ENCODE peak calls at places on chromosomes 1 and 21, in nine cellular contexts. Q, X, V, W, O, B, L, T and K are unnamed samples.

GRCh38 chr1:17922833-17923232 is 167.7 kb downstream of the ACTL8 start:
- DNase-seq in Q (peak; percentile 12), X (no peak), V (peak; percentile 57), W (peak; percentile 22), O (no peak), B (no peak), L (peak; percentile 80), T (no peak), K (no peak)

GRCh38 chr1:207309775-207310273 is 11.7 kb upstream of the CD55 start:
- DNase-seq in Q (peak; percentile 70), X (no peak), V (no peak), W (no peak), O (no peak), B (no peak), L (peak; percentile 70), T (no peak), K (no peak)

GRCh38 chr1:106700151-106700550 is 356.3 kb upstream of the PRMT6 start:
- DNase-seq in Q (peak; percentile 16), X (no peak), V (no peak), W (no peak), O (no peak), B (no peak), L (no peak), T (no peak), K (no peak)

GRCh38 chr1:40059292-40059959 is 18.9 kb downstream of the CAP1 start:
- DNase-seq in Q (peak; percentile 70), X (no peak), V (no peak), W (no peak), O (peak; percentile 54), B (no peak), L (peak; percentile 81), T (no peak), K (no peak)

GRCh38 chr1:75053207-75053606 is 81.0 kb upstream of the LHX8 start:
- DNase-seq in Q (no peak), X (no peak), V (no peak), W (no peak), O (no peak), B (no peak), L (peak; percentile 75), T (no peak), K (no peak)

GRCh38 chr1:70487910-70488665 is 77.0 kb downstream of the CTH start:
- DNase-seq in Q (peak; percentile 34), X (no peak), V (peak; percentile 50), W (peak; percentile 21), O (peak; percentile 6), B (no peak), L (peak; percentile 85), T (no peak), K (no peak)

GRCh38 chr1:68010094-68010493 is 40.3 kb downstream of the DIRAS3 start:
- DNase-seq in Q (peak; percentile 47), X (no peak), V (no peak), W (no peak), O (no peak), B (no peak), L (peak; percentile 63), T (no peak), K (no peak)

GRCh38 chr1:180267761-180268555 is 37.9 kb downstream of the LHX4 start:
- DNase-seq in Q (no peak), X (peak; percentile 26), V (no peak), W (no peak), O (no peak), B (no peak), L (no peak), T (no peak), K (no peak)

GRCh38 chr1:34460193-34460592 is 283.5 kb downstream of the C1orf94 start:
- DNase-seq in Q (no peak), X (no peak), V (peak; percentile 32), W (peak; percentile 53), O (peak; percentile 14), B (peak; percentile 51), L (peak; percentile 83), T (no peak), K (no peak)

GRCh38 chr1:156741613-156741983 is 710 bp upstream of the MRPL24 start:
- DNase-seq in Q (no peak), X (no peak), V (no peak), W (no peak), O (no peak), B (no peak), L (no peak), T (no peak), K (no peak)

GRCh38 chr1:66364578-66365391 is 169.2 kb upstream of the SGIP1 start:
- DNase-seq in Q (peak; percentile 75), X (no peak), V (no peak), W (no peak), O (no peak), B (no peak), L (no peak), T (no peak), K (no peak)

GRCh38 chr1:39348278-39348677 is 143.2 kb upstream of the BMP8A start:
- DNase-seq in Q (no peak), X (no peak), V (no peak), W (no peak), O (no peak), B (no peak), L (no peak), T (no peak), K (no peak)

GRCh38 chr21:15283138-15283537 is 218.3 kb upstream of the NRIP1 start:
- DNase-seq in Q (no peak), X (no peak), V (no peak), W (no peak), O (no peak), B (no peak), L (no peak), T (no peak), K (no peak)

GRCh38 chr1:37765937-37766664 is 1.2 kb upstream of the EPHA10 start:
- DNase-seq in Q (no peak), X (no peak), V (no peak), W (no peak), O (no peak), B (no peak), L (peak; percentile 77), T (no peak), K (no peak)

GRCh38 chr1:42784946-42785693 is at the start of gene TMEM269:
- DNase-seq in Q (no peak), X (peak; percentile 64), V (no peak), W (no peak), O (peak; percentile 39), B (peak; percentile 51), L (no peak), T (no peak), K (no peak)

DNA sequence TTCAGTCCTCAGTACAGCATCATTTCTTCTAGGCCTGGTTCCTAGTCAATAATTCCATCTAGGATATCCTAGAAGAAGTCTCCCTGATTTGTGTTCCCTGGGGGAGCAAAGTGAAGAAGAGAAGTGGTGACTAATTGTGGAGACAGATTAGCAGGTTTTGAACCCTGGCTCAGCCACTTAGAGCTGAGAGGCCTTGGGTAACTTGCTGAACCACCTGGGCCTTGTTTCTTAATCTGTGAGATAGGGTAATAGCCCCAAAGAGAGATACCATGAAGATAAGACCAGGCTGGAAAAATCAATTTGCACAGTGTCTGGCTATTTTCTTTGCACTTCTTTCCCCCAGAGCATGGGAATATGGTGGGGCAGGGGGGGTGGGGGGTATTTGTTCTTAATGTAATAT is 9.4 kb upstream of the CFAP45 start:
- DNase-seq in Q (no peak), X (peak; percentile 8), V (no peak), W (no peak), O (no peak), B (no peak), L (no peak), T (no peak), K (no peak)
- H3K27ac ChIP-seq in Q (no peak overlapping the region), X (no peak overlapping the region), V (no peak overlapping the region), W (peak overlapping the region; percentile 83), O (peak overlapping the region; percentile 90), B (peak overlapping the region; percentile 42), L (no peak overlapping the region), T (no peak overlapping the region), K (peak overlapping the region; percentile 9)

DNA sequence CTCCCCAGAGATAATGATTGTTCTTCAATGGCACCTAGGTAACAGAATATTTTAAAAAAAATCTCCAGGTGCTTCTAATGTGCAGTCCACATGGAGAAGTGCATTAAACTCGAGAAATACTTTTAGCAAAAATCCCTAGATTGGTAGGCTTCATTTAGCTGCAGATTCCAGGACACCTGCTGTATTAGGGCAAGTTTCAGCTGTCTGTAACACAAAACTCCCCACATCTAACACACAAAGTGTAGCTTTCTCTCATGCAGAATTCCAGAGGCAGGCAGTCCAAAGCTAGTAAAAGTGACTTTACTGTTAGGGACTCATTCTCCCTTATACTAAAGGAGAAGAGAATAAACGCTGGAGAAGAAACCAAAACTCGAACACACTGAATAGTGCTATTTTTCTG is 1414.3 kb upstream of the B3GALT2 start:
- DNase-seq in Q (no peak), X (no peak), V (no peak), W (no peak), O (no peak), B (no peak), L (no peak), T (no peak), K (no peak)
- H3K4me3 ChIP-seq in Q (no peak overlapping the region), X (no peak overlapping the region), V (no peak overlapping the region), W (no peak overlapping the region), O (no peak overlapping the region), B (no peak overlapping the region), L (no peak overlapping the region), T (no peak overlapping the region), K (no peak overlapping the region)

DNA sequence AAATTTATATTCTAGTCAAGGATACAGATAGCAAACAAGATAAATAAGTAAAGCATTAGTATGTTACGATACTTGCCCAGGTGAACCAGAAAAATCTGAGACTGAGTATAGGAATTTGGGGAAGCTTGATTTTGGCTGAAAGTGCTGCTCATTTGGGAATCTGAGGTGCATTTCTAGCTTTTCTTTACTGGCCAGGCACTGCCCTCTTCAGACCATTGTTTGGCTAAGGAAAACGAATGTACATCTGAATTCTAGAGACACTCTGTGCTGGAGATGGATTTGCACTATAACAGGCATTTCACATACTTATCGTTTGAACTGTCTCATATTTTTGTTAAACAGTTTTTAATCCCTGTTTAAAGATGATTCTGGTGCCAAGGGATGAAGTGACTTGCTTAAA is 23.4 kb downstream of the ARID1A start:
- DNase-seq in Q (no peak), X (no peak), V (no peak), W (no peak), O (no peak), B (no peak), L (no peak), T (no peak), K (no peak)
- H3K4me1 ChIP-seq in Q (peaks cover 19% of the 10 kb centered on the region), X (peaks cover 99% of the 10 kb centered on the region), V (peaks cover 14% of the 10 kb centered on the region), W (peaks cover 49% of the 10 kb centered on the region), O (peaks cover 92% of the 10 kb centered on the region), B (peaks cover 97% of the 10 kb centered on the region), L (peaks cover 37% of the 10 kb centered on the region), T (peaks cover 100% of the 10 kb centered on the region), K (peaks cover 99% of the 10 kb centered on the region)

DNA sequence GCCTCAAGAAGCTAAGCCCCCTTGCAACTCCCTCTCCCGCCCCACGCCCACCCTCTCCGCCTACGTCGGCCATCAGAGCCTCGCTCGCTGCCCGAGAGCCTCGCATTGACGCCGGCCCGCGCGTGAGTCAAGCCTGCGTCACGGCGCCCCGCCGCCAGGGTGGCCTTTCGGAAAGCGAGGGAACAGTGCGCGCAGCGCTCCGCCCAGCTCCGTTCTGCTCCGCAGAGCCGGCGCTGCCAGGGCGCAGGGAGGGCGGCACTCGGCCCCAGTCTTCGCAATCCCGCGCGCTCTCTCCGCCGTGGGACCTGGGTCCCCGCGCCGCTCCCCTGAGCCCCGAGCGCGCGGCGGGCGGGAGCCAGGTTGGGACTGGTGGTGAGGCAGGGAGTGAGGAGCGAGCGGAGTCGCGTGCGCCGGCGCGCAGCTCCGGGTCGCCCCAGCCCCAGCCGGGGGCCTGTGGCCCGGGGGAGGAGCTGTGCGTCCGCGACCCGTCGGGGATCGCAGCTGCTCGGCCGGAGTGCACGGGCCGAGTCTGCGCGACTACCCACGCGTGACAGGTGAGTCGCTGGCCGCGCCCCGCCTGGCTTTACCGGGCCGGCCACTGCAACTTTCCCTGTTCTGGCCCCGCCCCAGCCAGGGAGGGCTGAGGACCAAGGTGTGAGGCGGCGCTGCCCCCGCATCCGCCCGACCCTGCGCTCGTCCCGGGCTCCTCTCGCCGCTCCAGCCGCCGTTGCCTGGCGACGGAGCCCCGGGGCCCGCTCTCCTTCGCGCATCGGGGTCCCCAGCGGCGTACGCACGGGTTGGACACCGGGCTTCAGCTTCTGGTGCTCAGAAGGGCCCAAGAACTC is at the start of gene SLC6A17:
- DNase-seq in Q (peak; percentile 68), X (peak; percentile 45), V (peak; percentile 45), W (no peak), O (no peak), B (no peak), L (no peak), T (no peak), K (no peak)
- H3K27ac ChIP-seq in Q (no peak within 1 kb of the TSS), X (no peak within 1 kb of the TSS), V (no peak within 1 kb of the TSS), W (no peak within 1 kb of the TSS), O (no peak within 1 kb of the TSS), B (no peak within 1 kb of the TSS), L (no peak within 1 kb of the TSS), T (no peak within 1 kb of the TSS), K (no peak within 1 kb of the TSS)